ENCODE peak calls at places on chromosomes 7 and 10, in six cellular contexts. Y is BE2C; Q is lung; W is EL; A is HAP-1; P is activated CD4-positive, alpha-beta T cell treated with anti-CD3 and anti-CD28 coated beads, Interleukin-2, amount 50 U/mL, for 48 hours. J is an unnamed sample.

GRCh38 chr7:130380121-130380860 is at the start of gene CPA1:
- DNase-seq in Y (no peak), Q (no peak), W (no peak), A (no peak), P (no peak), J (no peak)

GRCh38 chr10:27241640-27242472 is 1.3 kb upstream of the ACBD5 start:
- DNase-seq in Y (peak), Q (peak), W (peak), A (peak), P (peak), J (peak)

GRCh38 chr10:59628456-59628855 is 81.2 kb downstream of the SLC16A9 start:
- DNase-seq in Y (no peak), Q (no peak), W (no peak), A (no peak), P (no peak), J (no peak)

GRCh38 chr7:114921636-114922150 is at the start of gene MDFIC:
- DNase-seq in Y (no peak), Q (no peak), W (no peak), A (no peak), P (peak), J (no peak)

GRCh38 chr7:2357165-2357564 is 2.5 kb downstream of the EIF3B start:
- DNase-seq in Y (no peak), Q (no peak), W (no peak), A (no peak), P (no peak), J (no peak)

GRCh38 chr10:62083868-62084267 is 182.4 kb downstream of the ARID5B start:
- DNase-seq in Y (peak), Q (peak), W (peak), A (peak), P (no peak), J (peak)

GRCh38 chr7:603152-603941 is 83.7 kb upstream of the PDGFA start:
- DNase-seq in Y (no peak), Q (no peak), W (no peak), A (no peak), P (peak), J (no peak)

GRCh38 chr7:90988523-90988922 is 275.7 kb upstream of the FZD1 start:
- DNase-seq in Y (no peak), Q (no peak), W (no peak), A (no peak), P (no peak), J (no peak)

GRCh38 chr10:87841215-87841614 is 22.1 kb downstream of the KLLN start:
- DNase-seq in Y (no peak), Q (no peak), W (no peak), A (no peak), P (no peak), J (no peak)

GRCh38 chr7:44415047-44415446 is 75.4 kb downstream of the NUDCD3 start:
- DNase-seq in Y (no peak), Q (no peak), W (peak), A (no peak), P (no peak), J (no peak)

GRCh38 chr10:102608487-102608886 is 35.8 kb upstream of the TRIM8 start:
- DNase-seq in Y (no peak), Q (no peak), W (no peak), A (no peak), P (no peak), J (no peak)

GRCh38 chr7:70736715-70737460 is 395.1 kb upstream of the GALNT17 start:
- DNase-seq in Y (no peak), Q (no peak), W (peak), A (no peak), P (no peak), J (no peak)

GRCh38 chr7:50962962-50963374 is 180.3 kb upstream of the GRB10 start:
- DNase-seq in Y (peak), Q (peak), W (peak), A (peak), P (no peak), J (peak)

GRCh38 chr7:86914468-86915054 is 144.9 kb downstream of the ELAPOR2 start:
- DNase-seq in Y (no peak), Q (no peak), W (peak), A (peak), P (no peak), J (no peak)

GRCh38 chr10:97179311-97179710 is 6.4 kb downstream of the SLIT1 start:
- DNase-seq in Y (no peak), Q (no peak), W (no peak), A (no peak), P (no peak), J (no peak)

GRCh38 chr10:6840093-6840763 is 260.2 kb upstream of the PRKCQ start:
- DNase-seq in Y (no peak), Q (no peak), W (no peak), A (no peak), P (peak), J (no peak)

GRCh38 chr10:14839305-14839695 is 1.2 kb downstream of the HSPA14 start:
- DNase-seq in Y (peak), Q (no peak), W (peak), A (no peak), P (peak), J (no peak)

GRCh38 chr10:113689574-113689973 is 9.9 kb downstream of the CASP7 start:
- DNase-seq in Y (no peak), Q (no peak), W (no peak), A (no peak), P (no peak), J (no peak)

GRCh38 chr7:82715344-82715743 is 271.8 kb upstream of the CACNA2D1 start:
- DNase-seq in Y (no peak), Q (no peak), W (no peak), A (no peak), P (no peak), J (no peak)

GRCh38 chr10:89171996-89172395 is 35.1 kb downstream of the CH25H start:
- DNase-seq in Y (no peak), Q (no peak), W (peak), A (no peak), P (no peak), J (no peak)

GRCh38 chr10:8229153-8229552 is 174.7 kb downstream of the GATA3 start:
- DNase-seq in Y (no peak), Q (no peak), W (no peak), A (no peak), P (no peak), J (no peak)

GRCh38 chr7:116697761-116698160 is 25.8 kb downstream of the MET start:
- DNase-seq in Y (no peak), Q (no peak), W (no peak), A (no peak), P (no peak), J (no peak)

J was measured in stomach.